ENCODE peak calls at places on chromosomes 2 and 18, in eight cellular contexts. H is HCT116, V is GM23248, C is SK-N-SH, Q is neural progenitor cell, T is MM.1S, M is PC-3, L is hepatocyte. O is an unnamed sample.

GRCh38 chr2:217650716-217651360 is 352.0 kb downstream of the TNS1 start:
- DNase-seq in H (peak; percentile 60), T (peak; percentile 68), M (peak; percentile 74), L (peak; percentile 88), Q (peak; percentile 83), C (peak; percentile 55), V (peak; percentile 75), O (peak; percentile 44)

GRCh38 chr2:235002198-235003095 is 50.6 kb downstream of the SH3BP4 start:
- DNase-seq in V (no peak), M (peak; percentile 6), Q (no peak), L (no peak), H (no peak), C (no peak), T (no peak), O (no peak)

GRCh38 chr18:49055787-49056186 is 105.0 kb upstream of the SMAD7 start:
- DNase-seq in V (peak; percentile 88), Q (no peak), M (peak; percentile 5), T (no peak), C (no peak), H (no peak), L (no peak), O (peak; percentile 68)

GRCh38 chr2:47272031-47272864 is 117.1 kb upstream of the STPG4 start:
- DNase-seq in H (peak; percentile 26), V (peak; percentile 76), M (peak; percentile 70), L (peak; percentile 59), T (peak; percentile 50), C (peak; percentile 98), Q (peak; percentile 71), O (peak; percentile 29)

GRCh38 chr2:42618972-42619371 is 50.5 kb downstream of the MTA3 start:
- DNase-seq in M (peak; percentile 55), V (peak; percentile 72), Q (no peak), T (no peak), H (no peak), C (no peak), L (no peak), O (no peak)

GRCh38 chr2:163505281-163505680 is 230.5 kb downstream of the FIGN start:
- DNase-seq in L (no peak), M (no peak), C (no peak), H (no peak), T (no peak), Q (no peak), V (no peak), O (no peak)

GRCh38 chr18:52409732-52410131 is 69.7 kb downstream of the DCC start:
- DNase-seq in Q (no peak), T (peak; percentile 83), M (peak; percentile 19), C (no peak), V (no peak), L (peak; percentile 38), H (no peak), O (no peak)

GRCh38 chr2:240965296-240965904 is 33.0 kb upstream of the SNED1 start:
- DNase-seq in L (no peak), Q (no peak), H (no peak), V (no peak), C (peak; percentile 44), T (no peak), M (no peak), O (no peak)

GRCh38 chr2:9655441-9656269 is 24.9 kb upstream of the YWHAQ start:
- DNase-seq in H (no peak), L (no peak), C (no peak), V (peak; percentile 96), T (no peak), M (peak; percentile 84), Q (no peak), O (no peak)

GRCh38 chr18:57901819-57902600 is 98.9 kb upstream of the ATP8B1 start:
- DNase-seq in C (no peak), L (peak; percentile 66), Q (no peak), M (no peak), H (no peak), V (peak; percentile 50), T (no peak), O (no peak)

GRCh38 chr18:74804677-74805076 is 207.0 kb downstream of the ZNF407 start:
- DNase-seq in L (no peak), V (no peak), Q (no peak), C (peak; percentile 50), M (no peak), H (no peak), T (peak; percentile 43), O (peak; percentile 20)

DNA sequence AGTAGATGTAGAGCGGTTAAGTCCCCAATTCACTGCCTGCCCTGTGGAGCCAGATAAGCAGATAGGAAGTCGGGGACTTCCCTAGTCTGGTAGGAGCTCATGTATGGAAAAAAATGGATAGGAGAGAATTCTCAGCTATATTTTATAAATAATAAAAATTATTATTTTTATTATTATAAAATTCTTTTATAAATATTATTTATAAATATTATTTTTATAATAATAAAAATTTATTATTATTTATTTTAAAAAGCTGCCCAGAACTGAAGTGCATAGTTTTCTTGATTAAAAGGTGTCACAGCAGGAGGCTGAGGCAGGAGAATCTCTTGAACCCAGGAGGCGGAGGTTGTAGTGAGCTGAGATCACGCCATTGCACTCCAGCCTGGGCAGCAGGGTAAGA is 97.4 kb downstream of the ADAM23 start:
- DNase-seq in T (no peak), C (no peak), L (no peak), H (no peak), Q (no peak), M (no peak), V (no peak), O (no peak)
- H3K9me3 ChIP-seq in T (no peaks in the 10 kb centered on the region), C (no peaks in the 10 kb centered on the region), L (no peaks in the 10 kb centered on the region), H (no peaks in the 10 kb centered on the region), Q (no peaks in the 10 kb centered on the region), M (no peaks in the 10 kb centered on the region), V (no peaks in the 10 kb centered on the region), O (no peaks in the 10 kb centered on the region)

GRCh38 chr2:105428387-105429018 is 29.7 kb upstream of the FHL2 start:
- DNase-seq in Q (no peak), L (no peak), M (no peak), H (no peak), V (no peak), C (no peak), T (no peak), O (no peak)

GRCh38 chr2:105426626-105427292 is 27.9 kb upstream of the FHL2 start:
- DNase-seq in L (no peak), C (no peak), Q (no peak), T (no peak), H (no peak), V (no peak), M (no peak), O (no peak)

GRCh38 chr2:105432749-105433148 is 33.9 kb upstream of the FHL2 start:
- DNase-seq in L (no peak), T (no peak), Q (no peak), H (no peak), C (no peak), M (no peak), V (peak; percentile 36), O (no peak)

GRCh38 chr2:105427485-105427884 is 28.6 kb upstream of the FHL2 start:
- DNase-seq in T (no peak), M (no peak), Q (no peak), C (no peak), V (no peak), L (no peak), H (no peak), O (no peak)

GRCh38 chr2:105431367-105432088 is 32.7 kb upstream of the FHL2 start:
- DNase-seq in Q (no peak), M (no peak), L (no peak), C (peak; percentile 37), H (no peak), T (no peak), V (peak; percentile 40), O (no peak)
- TF ChIP-seq EZH2phosphoT487 in Q (no peak), M (no peak), L (no peak), C (no peak), H (no peak), T (no peak), V (no peak), O (no peak)

GRCh38 chr2:134136702-134137101 is 117.2 kb upstream of the MGAT5 start:
- DNase-seq in C (no peak), L (no peak), Q (no peak), T (no peak), H (no peak), V (no peak), M (no peak), O (no peak)
- H3K4me1 ChIP-seq in C (peaks cover 37% of the 10 kb centered on the region), L (peaks cover 13% of the 10 kb centered on the region), Q (peaks cover 22% of the 10 kb centered on the region), T (peaks cover 55% of the 10 kb centered on the region), H (peaks cover 17% of the 10 kb centered on the region), V (peaks cover 20% of the 10 kb centered on the region), M (peaks cover 23% of the 10 kb centered on the region), O (peaks cover 10% of the 10 kb centered on the region)

DNA sequence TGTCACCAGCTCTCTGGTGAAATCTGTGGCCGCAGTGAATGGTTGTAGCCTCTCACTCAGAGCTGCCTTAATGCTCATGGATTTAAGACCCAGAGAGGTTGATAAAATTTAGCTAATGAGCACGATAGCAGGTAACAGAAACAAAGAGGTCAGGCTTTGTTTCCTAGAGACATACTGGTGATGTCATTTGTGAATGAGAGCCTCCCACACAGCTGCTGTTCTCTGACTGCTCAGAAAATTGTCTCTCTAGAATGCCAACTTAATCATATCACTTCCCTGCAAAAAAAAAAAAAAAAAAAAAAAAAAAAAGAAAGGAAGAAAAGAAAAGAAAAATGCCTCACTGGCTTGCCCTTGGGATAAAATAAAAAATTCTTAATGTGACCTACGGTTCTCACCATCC is 411.7 kb upstream of the MYT1L start:
- DNase-seq in M (no peak), T (no peak), L (no peak), V (peak; percentile 10), Q (no peak), C (no peak), H (no peak), O (no peak)
- H3K9me3 ChIP-seq in M (no peaks in the 10 kb centered on the region), T (no peaks in the 10 kb centered on the region), L (no peaks in the 10 kb centered on the region), V (no peaks in the 10 kb centered on the region), Q (no peaks in the 10 kb centered on the region), C (peaks cover 3% of the 10 kb centered on the region), H (no peaks in the 10 kb centered on the region), O (no peaks in the 10 kb centered on the region)

DNA sequence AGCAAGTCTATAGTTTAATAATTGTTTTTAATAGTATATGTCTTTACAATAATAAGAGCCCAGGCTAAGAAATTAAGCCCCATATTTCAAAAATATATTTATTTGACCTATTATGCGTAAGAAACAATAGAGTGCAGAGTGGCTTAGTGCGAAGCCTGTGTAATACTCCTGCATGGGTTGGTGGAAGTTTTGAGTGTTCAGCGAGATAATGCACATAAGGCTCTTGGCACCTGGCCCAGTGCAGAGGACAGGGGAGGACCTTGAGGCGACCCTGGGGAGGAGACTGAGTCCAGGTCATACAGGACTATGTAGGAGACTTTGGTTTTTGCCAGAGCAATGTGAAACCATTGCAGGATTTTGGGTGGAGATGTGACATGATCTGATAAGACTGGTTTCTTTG is 132.4 kb upstream of the ST6GAL2 start:
- DNase-seq in H (no peak), V (no peak), T (no peak), C (no peak), L (no peak), Q (no peak), M (no peak), O (no peak)
- TF ChIP-seq EZH2phosphoT487 in H (no peak), V (no peak), T (no peak), C (no peak), L (no peak), Q (no peak), M (no peak), O (no peak)

DNA sequence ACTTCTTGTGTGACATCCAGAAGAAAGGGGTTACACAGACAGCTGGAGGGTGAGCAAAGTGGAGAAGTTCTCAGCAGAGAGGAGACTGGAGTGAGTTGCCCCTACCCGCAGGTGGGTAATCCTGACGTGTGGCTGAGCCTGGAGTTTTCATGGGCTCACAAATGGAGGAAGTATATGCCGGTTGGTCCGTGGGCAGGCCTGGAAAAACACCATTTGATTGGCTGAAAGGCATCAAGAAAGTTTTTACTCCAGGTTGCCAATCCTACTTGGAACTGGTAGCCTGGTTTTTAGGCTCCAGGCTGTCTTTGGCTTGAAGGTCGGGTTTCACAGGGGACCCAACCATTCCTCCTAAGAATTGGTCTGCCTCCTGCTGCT is 1177.4 kb upstream of the LRRTM1 start:
- DNase-seq in L (no peak), T (no peak), C (peak; percentile 3), M (no peak), H (no peak), Q (no peak), V (no peak), O (no peak)
- H3K4me1 ChIP-seq in L (no peaks in the 10 kb centered on the region), T (no peaks in the 10 kb centered on the region), C (no peaks in the 10 kb centered on the region), M (no peaks in the 10 kb centered on the region), H (no peaks in the 10 kb centered on the region), Q (no peaks in the 10 kb centered on the region), V (no peaks in the 10 kb centered on the region), O (no peaks in the 10 kb centered on the region)